ENCODE peak calls at places on chromosomes 4 and X, in eight cellular contexts. D is left colon; M is HCT116; I is A549; L is Kasumi-1; A is midbrain; Z is central memory CD4-positive, alpha-beta T cell; O is CD8-positive, alpha-beta T cell. F is an unnamed sample.
A peak's percentile ranks its signal among the peaks of the same experiment; 100 is the strongest.

GRCh38 chr4:112526061-112526460 is 10.1 kb upstream of the NEUROG2 start:
- DNase-seq in I (no peak), A (no peak), L (no peak), O (no peak), D (no peak), Z (no peak), M (no peak), F (no peak)

GRCh38 chrX:155880586-155881157 is 473 bp upstream of the VAMP7 start:
- DNase-seq in A (peak; percentile 37), I (no peak), D (no peak), L (peak; percentile 7), M (no peak), Z (no peak), O (no peak), F (no peak)

GRCh38 chr4:187294861-187295260 is 571.2 kb upstream of the FAT1 start:
- DNase-seq in D (peak; percentile 61), A (no peak), L (no peak), M (no peak), Z (no peak), I (no peak), O (no peak), F (peak; percentile 83)

GRCh38 chr4:177105526-177105925 is 204.1 kb upstream of the NEIL3 start:
- DNase-seq in I (no peak), A (no peak), M (no peak), L (no peak), O (no peak), Z (no peak), D (no peak), F (no peak)

GRCh38 chrX:29926056-29926455 is 289.3 kb upstream of the MAGEB2 start:
- DNase-seq in L (no peak), O (no peak), I (no peak), M (no peak), D (no peak), A (no peak), Z (no peak), F (no peak)

GRCh38 chr4:156545003-156545785 is 426.4 kb downstream of the PDGFC start:
- DNase-seq in O (no peak), Z (no peak), I (no peak), A (no peak), M (no peak), D (no peak), L (no peak), F (no peak)

GRCh38 chr4:25884040-25884788 is 21.4 kb upstream of the SEL1L3 start:
- DNase-seq in I (no peak), Z (no peak), D (no peak), O (no peak), M (no peak), L (no peak), A (no peak), F (no peak)

GRCh38 chrX:41381685-41382084 is 47.7 kb downstream of the DDX3X start:
- DNase-seq in L (no peak), I (peak; percentile 53), D (peak; percentile 19), M (peak; percentile 56), A (no peak), Z (no peak), O (no peak), F (peak; percentile 62)

GRCh38 chr4:182748949-182749348 is 168.2 kb downstream of the DCTD start:
- DNase-seq in A (no peak), O (no peak), L (no peak), I (no peak), M (no peak), Z (no peak), D (no peak), F (no peak)

GRCh38 chr4:169272265-169272886 is 1.6 kb upstream of the SH3RF1 start:
- DNase-seq in M (no peak), D (no peak), I (no peak), O (no peak), A (no peak), L (no peak), Z (no peak), F (no peak)

GRCh38 chr4:6692806-6693205 is 872 bp upstream of the S100P start:
- DNase-seq in O (no peak), M (no peak), I (no peak), A (no peak), Z (no peak), L (peak; percentile 74), D (no peak), F (no peak)

GRCh38 chrX:13855689-13856425 is 39.0 kb upstream of the GPM6B start:
- DNase-seq in I (no peak), Z (no peak), A (no peak), M (no peak), O (no peak), D (no peak), L (no peak), F (no peak)

GRCh38 chr4:176065365-176066249 is at the start of gene WDR17:
- DNase-seq in L (no peak), M (no peak), I (peak; percentile 95), D (peak; percentile 83), A (peak; percentile 94), Z (peak; percentile 53), O (peak; percentile 67), F (peak; percentile 86)

GRCh38 chr4:155666701-155667537 is at the start of gene GUCY1A1:
- DNase-seq in M (no peak), O (no peak), L (peak; percentile 40), I (no peak), A (peak; percentile 36), Z (no peak), D (peak; percentile 22), F (peak; percentile 19)

GRCh38 chr4:73864365-73864764 is 4.8 kb upstream of the CXCL1 start:
- DNase-seq in O (no peak), L (peak; percentile 17), I (no peak), M (no peak), A (no peak), Z (no peak), D (peak; percentile 24), F (no peak)

GRCh38 chr4:162352580-162353107 is 188.8 kb upstream of the FSTL5 start:
- DNase-seq in L (no peak), D (no peak), O (no peak), A (peak; percentile 5), Z (no peak), M (no peak), I (no peak), F (no peak)